ENCODE peak calls at places on chromosomes 5 and 9, in five cellular contexts. One of them, this sample, is unnamed.

GRCh38 chr5:35657877-35658276 is 40.2 kb downstream of the SPEF2 start:
- DNase-seq in GM13977: no peak
- DNase-seq in colonic mucosa: no peak
- DNase-seq in upper lobe of left lung: no peak
- DNase-seq in breast epithelium: no peak
- DNase-seq in this sample: no peak

GRCh38 chr9:131739192-131739961 is 499 bp downstream of the RAPGEF1 start:
- DNase-seq in breast epithelium: no peak
- DNase-seq in upper lobe of left lung: peak
- DNase-seq in colonic mucosa: peak
- DNase-seq in GM13977: peak
- DNase-seq in this sample: peak

GRCh38 chr9:114119242-114120191 is 20.4 kb upstream of the KIF12 start:
- DNase-seq in upper lobe of left lung: no peak
- DNase-seq in GM13977: no peak
- DNase-seq in breast epithelium: no peak
- DNase-seq in colonic mucosa: no peak
- DNase-seq in this sample: no peak

GRCh38 chr9:6686396-6686795 is 40.9 kb upstream of the GLDC start:
- DNase-seq in breast epithelium: no peak
- DNase-seq in upper lobe of left lung: no peak
- DNase-seq in GM13977: no peak
- DNase-seq in colonic mucosa: no peak
- DNase-seq in this sample: no peak

GRCh38 chr5:104635216-104635615 is 1072.6 kb upstream of the NUDT12 start:
- DNase-seq in GM13977: no peak
- DNase-seq in upper lobe of left lung: no peak
- DNase-seq in breast epithelium: no peak
- DNase-seq in colonic mucosa: no peak
- DNase-seq in this sample: no peak

GRCh38 chr5:124461857-124462423 is 284.5 kb downstream of the ZNF608 start:
- DNase-seq in GM13977: no peak
- DNase-seq in upper lobe of left lung: no peak
- DNase-seq in breast epithelium: no peak
- DNase-seq in colonic mucosa: no peak
- DNase-seq in this sample: no peak

GRCh38 chr9:18268381-18268780 is 205.6 kb upstream of the ADAMTSL1 start:
- DNase-seq in breast epithelium: no peak
- DNase-seq in GM13977: no peak
- DNase-seq in upper lobe of left lung: no peak
- DNase-seq in colonic mucosa: no peak
- DNase-seq in this sample: no peak

GRCh38 chr5:35369965-35370790 is 139.9 kb upstream of the PRLR start:
- DNase-seq in breast epithelium: no peak
- DNase-seq in upper lobe of left lung: no peak
- DNase-seq in colonic mucosa: no peak
- DNase-seq in GM13977: no peak
- DNase-seq in this sample: no peak

GRCh38 chr5:43840424-43841232 is 237.6 kb downstream of the NNT start:
- DNase-seq in GM13977: no peak
- DNase-seq in colonic mucosa: no peak
- DNase-seq in upper lobe of left lung: no peak
- DNase-seq in breast epithelium: no peak
- DNase-seq in this sample: no peak

GRCh38 chr5:90170231-90170630 is 239.3 kb downstream of the CETN3 start:
- DNase-seq in breast epithelium: no peak
- DNase-seq in GM13977: no peak
- DNase-seq in upper lobe of left lung: no peak
- DNase-seq in colonic mucosa: no peak
- DNase-seq in this sample: no peak

GRCh38 chr9:70303268-70303667 is 44.5 kb downstream of the SMC5 start:
- DNase-seq in upper lobe of left lung: no peak
- DNase-seq in GM13977: no peak
- DNase-seq in colonic mucosa: no peak
- DNase-seq in breast epithelium: no peak
- DNase-seq in this sample: no peak

GRCh38 chr5:41057231-41057630 is 13.9 kb downstream of the MROH2B start:
- DNase-seq in breast epithelium: no peak
- DNase-seq in upper lobe of left lung: no peak
- DNase-seq in colonic mucosa: no peak
- DNase-seq in GM13977: no peak
- DNase-seq in this sample: no peak

GRCh38 chr5:136062563-136063274 is 33.9 kb downstream of the TGFBI start:
- DNase-seq in upper lobe of left lung: no peak
- DNase-seq in GM13977: peak
- DNase-seq in colonic mucosa: no peak
- DNase-seq in breast epithelium: no peak
- DNase-seq in this sample: peak

GRCh38 chr9:71793386-71794105 is 25.2 kb upstream of the CEMIP2 start:
- DNase-seq in breast epithelium: no peak
- DNase-seq in GM13977: no peak
- DNase-seq in upper lobe of left lung: no peak
- DNase-seq in colonic mucosa: no peak
- DNase-seq in this sample: no peak

GRCh38 chr5:94524841-94525697 is 93.3 kb downstream of the KIAA0825 start:
- DNase-seq in colonic mucosa: no peak
- DNase-seq in upper lobe of left lung: no peak
- DNase-seq in breast epithelium: no peak
- DNase-seq in GM13977: peak
- DNase-seq in this sample: no peak

GRCh38 chr9:89686621-89687020 is 81.8 kb downstream of the GADD45G start:
- DNase-seq in GM13977: no peak
- DNase-seq in upper lobe of left lung: no peak
- DNase-seq in breast epithelium: no peak
- DNase-seq in colonic mucosa: no peak
- DNase-seq in this sample: no peak

GRCh38 chr5:28374492-28374934 is 1336.1 kb upstream of the CDH9 start:
- DNase-seq in upper lobe of left lung: no peak
- DNase-seq in colonic mucosa: no peak
- DNase-seq in GM13977: no peak
- DNase-seq in breast epithelium: no peak
- DNase-seq in this sample: no peak

GRCh38 chr5:52802272-52803011 is 14.7 kb downstream of the ITGA1 start:
- DNase-seq in colonic mucosa: no peak
- DNase-seq in GM13977: no peak
- DNase-seq in upper lobe of left lung: no peak
- DNase-seq in breast epithelium: no peak
- DNase-seq in this sample: no peak

GRCh38 chr9:78575041-78575440 is 278.1 kb downstream of the PSAT1 start:
- DNase-seq in GM13977: no peak
- DNase-seq in upper lobe of left lung: no peak
- DNase-seq in breast epithelium: no peak
- DNase-seq in colonic mucosa: no peak
- DNase-seq in this sample: no peak

GRCh38 chr5:14439087-14439841 is 142.3 kb upstream of the OTULINL start:
- DNase-seq in colonic mucosa: no peak
- DNase-seq in breast epithelium: no peak
- DNase-seq in GM13977: no peak
- DNase-seq in upper lobe of left lung: no peak
- DNase-seq in this sample: no peak

GRCh38 chr5:12330381-12330780 is 426.1 kb upstream of the CTNND2 start:
- DNase-seq in GM13977: no peak
- DNase-seq in breast epithelium: no peak
- DNase-seq in upper lobe of left lung: no peak
- DNase-seq in colonic mucosa: no peak
- DNase-seq in this sample: no peak

GRCh38 chr5:75681125-75681830 is 36.0 kb downstream of the POC5 start:
- DNase-seq in colonic mucosa: no peak
- DNase-seq in breast epithelium: no peak
- DNase-seq in GM13977: peak
- DNase-seq in upper lobe of left lung: no peak
- DNase-seq in this sample: no peak

GRCh38 chr5:9318031-9318430 is 227.8 kb downstream of the SEMA5A start:
- DNase-seq in breast epithelium: no peak
- DNase-seq in GM13977: no peak
- DNase-seq in colonic mucosa: no peak
- DNase-seq in upper lobe of left lung: no peak
- DNase-seq in this sample: no peak

GRCh38 chr5:138351517-138351916 is 968 bp upstream of the KDM3B start:
- DNase-seq in breast epithelium: no peak
- DNase-seq in upper lobe of left lung: no peak
- DNase-seq in colonic mucosa: no peak
- DNase-seq in GM13977: peak
- DNase-seq in this sample: no peak

GRCh38 chr5:66680804-66681203 is 84.6 kb downstream of the MAST4 start:
- DNase-seq in GM13977: no peak
- DNase-seq in colonic mucosa: no peak
- DNase-seq in upper lobe of left lung: no peak
- DNase-seq in breast epithelium: no peak
- DNase-seq in this sample: no peak
- TF ChIP-seq CTCF in GM13977: no peak
- TF ChIP-seq CTCF in colonic mucosa: no peak
- TF ChIP-seq CTCF in upper lobe of left lung: no peak
- TF ChIP-seq CTCF in breast epithelium: no peak
- TF ChIP-seq CTCF in this sample: peak

GRCh38 chr9:75088646-75089368 is 493 bp downstream of the OSTF1 start:
- DNase-seq in upper lobe of left lung: peak
- DNase-seq in breast epithelium: peak
- DNase-seq in colonic mucosa: peak
- DNase-seq in GM13977: peak
- DNase-seq in this sample: no peak
- TF ChIP-seq CTCF in upper lobe of left lung: no peak
- TF ChIP-seq CTCF in breast epithelium: no peak
- TF ChIP-seq CTCF in colonic mucosa: peak
- TF ChIP-seq CTCF in GM13977: no peak
- TF ChIP-seq CTCF in this sample: peak

DNA sequence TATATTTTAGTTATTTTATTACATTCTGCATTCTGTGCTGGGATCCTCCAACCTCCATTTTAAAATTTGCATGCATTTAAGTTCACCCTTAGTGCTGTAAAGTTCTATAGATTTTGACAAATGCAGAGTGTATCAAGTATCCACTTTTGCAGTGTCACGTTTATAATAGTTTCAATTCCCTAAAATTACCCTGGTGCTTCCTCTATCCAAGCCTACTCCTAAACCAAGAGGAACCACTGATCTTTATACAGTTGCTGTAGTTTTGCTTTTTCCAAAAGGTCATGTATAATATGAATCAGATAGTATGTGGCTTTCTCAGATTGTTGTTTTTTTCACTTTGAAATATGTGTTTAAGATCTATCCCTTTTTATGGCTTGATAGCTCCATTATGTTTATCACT is 468.4 kb upstream of the CDH6 start:
- DNase-seq in GM13977: no peak
- DNase-seq in colonic mucosa: no peak
- DNase-seq in breast epithelium: no peak
- DNase-seq in upper lobe of left lung: no peak
- DNase-seq in this sample: no peak
- TF ChIP-seq CTCF in GM13977: no peak
- TF ChIP-seq CTCF in colonic mucosa: no peak
- TF ChIP-seq CTCF in breast epithelium: no peak
- TF ChIP-seq CTCF in upper lobe of left lung: no peak
- TF ChIP-seq CTCF in this sample: no peak

GRCh38 chr9:21559402-21560280 is 77.5 kb upstream of the IFNE start:
- DNase-seq in colonic mucosa: peak
- DNase-seq in breast epithelium: peak
- DNase-seq in GM13977: peak
- DNase-seq in upper lobe of left lung: peak
- DNase-seq in this sample: peak
- TF ChIP-seq CTCF in colonic mucosa: no peak
- TF ChIP-seq CTCF in breast epithelium: no peak
- TF ChIP-seq CTCF in GM13977: no peak
- TF ChIP-seq CTCF in upper lobe of left lung: no peak
- TF ChIP-seq CTCF in this sample: peak

GRCh38 chr9:111961575-111961974 is 65.0 kb downstream of the UGCG start:
- DNase-seq in GM13977: no peak
- DNase-seq in breast epithelium: no peak
- DNase-seq in colonic mucosa: peak
- DNase-seq in upper lobe of left lung: no peak
- DNase-seq in this sample: no peak
- TF ChIP-seq CTCF in GM13977: no peak
- TF ChIP-seq CTCF in breast epithelium: no peak
- TF ChIP-seq CTCF in colonic mucosa: no peak
- TF ChIP-seq CTCF in upper lobe of left lung: no peak
- TF ChIP-seq CTCF in this sample: no peak

DNA sequence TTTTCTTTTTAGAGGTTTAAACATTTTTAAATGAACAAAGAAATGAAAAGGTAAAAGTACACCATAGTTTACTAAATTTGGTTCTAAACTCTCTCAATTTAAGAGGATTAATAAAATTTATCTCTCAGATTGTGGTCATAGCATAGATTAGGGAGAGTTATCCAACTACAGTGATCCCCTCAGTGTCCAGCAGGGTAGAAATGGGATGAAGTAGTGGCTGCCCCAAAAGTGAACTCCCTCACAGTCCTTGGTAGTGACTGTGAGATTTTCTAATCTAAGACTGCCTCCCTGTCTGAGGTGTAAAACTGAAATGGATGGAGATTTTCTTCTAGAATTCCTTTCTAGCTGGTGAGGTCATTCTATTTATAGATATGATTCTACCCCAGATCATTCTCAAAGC is 455.5 kb downstream of the ACTL7B start:
- DNase-seq in GM13977: no peak
- DNase-seq in colonic mucosa: no peak
- DNase-seq in breast epithelium: no peak
- DNase-seq in upper lobe of left lung: no peak
- DNase-seq in this sample: no peak
- TF ChIP-seq CTCF in GM13977: no peak
- TF ChIP-seq CTCF in colonic mucosa: no peak
- TF ChIP-seq CTCF in breast epithelium: no peak
- TF ChIP-seq CTCF in upper lobe of left lung: no peak
- TF ChIP-seq CTCF in this sample: peak

GRCh38 chr9:68771376-68771775 is 66.3 kb downstream of the PIP5K1B start:
- DNase-seq in GM13977: no peak
- DNase-seq in colonic mucosa: no peak
- DNase-seq in breast epithelium: no peak
- DNase-seq in upper lobe of left lung: no peak
- DNase-seq in this sample: no peak
- TF ChIP-seq CTCF in GM13977: no peak
- TF ChIP-seq CTCF in colonic mucosa: no peak
- TF ChIP-seq CTCF in breast epithelium: no peak
- TF ChIP-seq CTCF in upper lobe of left lung: no peak
- TF ChIP-seq CTCF in this sample: no peak

This sample was measured in type B pancreatic cell.